ENCODE peak calls at places on chromosomes 6 and 20, in nine cellular contexts. One of them, this sample, is unnamed.

GRCh38 chr20:15171016-15171415 is 833.6 kb upstream of the FLRT3 start:
- DNase-seq in GM03348: no peak
- DNase-seq in GM06990: no peak
- DNase-seq in stomach: no peak
- DNase-seq in stimulated activated CD4-positive, alpha-beta T cell treated with anti-CD3 and anti-CD28 coated beads, Interleukin-15, amount 100 ng/mL, for 24 hours: no peak
- DNase-seq in substantia nigra: no peak
- DNase-seq in GM13976: no peak
- DNase-seq in HFFc6: no peak
- DNase-seq in A172: no peak
- DNase-seq in this sample: no peak

GRCh38 chr6:108895591-108895990 is 47.4 kb downstream of the ARMC2 start:
- DNase-seq in GM03348: no peak
- DNase-seq in GM06990: no peak
- DNase-seq in stomach: no peak
- DNase-seq in stimulated activated CD4-positive, alpha-beta T cell treated with anti-CD3 and anti-CD28 coated beads, Interleukin-15, amount 100 ng/mL, for 24 hours: no peak
- DNase-seq in substantia nigra: no peak
- DNase-seq in GM13976: no peak
- DNase-seq in HFFc6: no peak
- DNase-seq in A172: no peak
- DNase-seq in this sample: peak

GRCh38 chr6:37569999-37570776 is 70.5 kb upstream of the CCDC167 start:
- DNase-seq in GM03348: no peak
- DNase-seq in GM06990: no peak
- DNase-seq in stomach: no peak
- DNase-seq in stimulated activated CD4-positive, alpha-beta T cell treated with anti-CD3 and anti-CD28 coated beads, Interleukin-15, amount 100 ng/mL, for 24 hours: no peak
- DNase-seq in substantia nigra: no peak
- DNase-seq in GM13976: no peak
- DNase-seq in HFFc6: no peak
- DNase-seq in A172: no peak
- DNase-seq in this sample: no peak

GRCh38 chr6:106757722-106758467 is 128.5 kb downstream of the QRSL1 start:
- DNase-seq in GM03348: no peak
- DNase-seq in GM06990: no peak
- DNase-seq in stomach: no peak
- DNase-seq in stimulated activated CD4-positive, alpha-beta T cell treated with anti-CD3 and anti-CD28 coated beads, Interleukin-15, amount 100 ng/mL, for 24 hours: no peak
- DNase-seq in substantia nigra: no peak
- DNase-seq in GM13976: no peak
- DNase-seq in HFFc6: no peak
- DNase-seq in A172: no peak
- DNase-seq in this sample: no peak

GRCh38 chr6:157688275-157688959 is 134.6 kb upstream of the SNX9 start:
- DNase-seq in GM03348: no peak
- DNase-seq in GM06990: no peak
- DNase-seq in stomach: no peak
- DNase-seq in stimulated activated CD4-positive, alpha-beta T cell treated with anti-CD3 and anti-CD28 coated beads, Interleukin-15, amount 100 ng/mL, for 24 hours: no peak
- DNase-seq in substantia nigra: no peak
- DNase-seq in GM13976: no peak
- DNase-seq in HFFc6: no peak
- DNase-seq in A172: no peak
- DNase-seq in this sample: no peak

GRCh38 chr6:151160869-151161268 is 78.9 kb upstream of the AKAP12 start:
- DNase-seq in GM03348: no peak
- DNase-seq in GM06990: no peak
- DNase-seq in stomach: peak
- DNase-seq in stimulated activated CD4-positive, alpha-beta T cell treated with anti-CD3 and anti-CD28 coated beads, Interleukin-15, amount 100 ng/mL, for 24 hours: no peak
- DNase-seq in substantia nigra: no peak
- DNase-seq in GM13976: no peak
- DNase-seq in HFFc6: no peak
- DNase-seq in A172: no peak
- DNase-seq in this sample: no peak

GRCh38 chr6:106117579-106117978 is 31.4 kb downstream of the PRDM1 start:
- DNase-seq in GM03348: no peak
- DNase-seq in GM06990: no peak
- DNase-seq in stomach: no peak
- DNase-seq in stimulated activated CD4-positive, alpha-beta T cell treated with anti-CD3 and anti-CD28 coated beads, Interleukin-15, amount 100 ng/mL, for 24 hours: peak
- DNase-seq in substantia nigra: no peak
- DNase-seq in GM13976: peak
- DNase-seq in HFFc6: no peak
- DNase-seq in A172: no peak
- DNase-seq in this sample: no peak

GRCh38 chr6:98416027-98416426 is 418.3 kb upstream of the POU3F2 start:
- DNase-seq in GM03348: no peak
- DNase-seq in GM06990: no peak
- DNase-seq in stomach: no peak
- DNase-seq in stimulated activated CD4-positive, alpha-beta T cell treated with anti-CD3 and anti-CD28 coated beads, Interleukin-15, amount 100 ng/mL, for 24 hours: no peak
- DNase-seq in substantia nigra: peak
- DNase-seq in GM13976: peak
- DNase-seq in HFFc6: no peak
- DNase-seq in A172: no peak
- DNase-seq in this sample: no peak

GRCh38 chr6:76418657-76419217 is 346.3 kb upstream of the IMPG1 start:
- DNase-seq in GM03348: no peak
- DNase-seq in GM06990: no peak
- DNase-seq in stomach: no peak
- DNase-seq in stimulated activated CD4-positive, alpha-beta T cell treated with anti-CD3 and anti-CD28 coated beads, Interleukin-15, amount 100 ng/mL, for 24 hours: no peak
- DNase-seq in substantia nigra: no peak
- DNase-seq in GM13976: no peak
- DNase-seq in HFFc6: no peak
- DNase-seq in A172: peak
- DNase-seq in this sample: no peak

This sample was measured in AG10803.